ENCODE peak calls at places on chromosomes 7 and 10, in seven cellular contexts. U is CD8-positive, alpha-beta memory T cell; I is psoas muscle; M is prostate gland; N is cardiac muscle cell; J is left ventricle myocardium inferior; Q is OCI-LY7. B is an unnamed sample. For H3K9me3, the result is how much of the 10 kb centered on the place peaks cover.

GRCh38 chr10:21364196-21365114 is 161.0 kb downstream of the SKIDA1 start:
- DNase-seq in U (no peak), J (peak), M (no peak), I (peak), Q (no peak), N (peak), B (peak)

GRCh38 chr10:16441106-16441850 is 4.5 kb downstream of the PTER start:
- DNase-seq in J (no peak), Q (no peak), I (no peak), U (no peak), N (peak), M (no peak), B (no peak)

GRCh38 chr7:12703881-12704280 is 16.4 kb downstream of the ARL4A start:
- DNase-seq in I (no peak), Q (no peak), N (peak), U (no peak), J (no peak), M (no peak), B (no peak)

GRCh38 chr10:118669020-118669766 is 73.7 kb upstream of the PRLHR start:
- DNase-seq in N (peak), J (no peak), Q (no peak), U (no peak), I (no peak), M (no peak), B (no peak)

GRCh38 chr7:127629268-127629854 is 11.4 kb upstream of the PAX4 start:
- DNase-seq in M (no peak), I (no peak), U (peak), J (no peak), N (no peak), Q (peak), B (no peak)

GRCh38 chr10:15141136-15142067 is 27.1 kb downstream of the NMT2 start:
- DNase-seq in U (no peak), Q (no peak), M (no peak), J (no peak), I (no peak), N (no peak), B (no peak)

GRCh38 chr7:31882187-31882586 is 188.0 kb downstream of the PDE1C start:
- DNase-seq in U (no peak), J (peak), N (no peak), I (no peak), Q (no peak), M (no peak), B (no peak)

GRCh38 chr7:2248984-2249694 is 7.1 kb downstream of the NUDT1 start:
- DNase-seq in M (no peak), J (peak), I (peak), U (no peak), N (peak), Q (no peak), B (peak)

GRCh38 chr10:15744217-15744865 is 24.6 kb upstream of the ITGA8 start:
- DNase-seq in N (peak), I (no peak), M (no peak), Q (peak), U (no peak), J (no peak), B (peak)

GRCh38 chr7:67854784-67855183 is 858.2 kb downstream of the TYW1 start:
- DNase-seq in M (no peak), J (no peak), Q (no peak), N (no peak), I (no peak), U (no peak), B (no peak)

GRCh38 chr10:72653383-72654096 is 27.7 kb upstream of the MICU1 start:
- DNase-seq in J (no peak), M (no peak), U (no peak), I (no peak), N (peak), Q (no peak), B (no peak)

GRCh38 chr7:136807598-136807997 is 60.9 kb upstream of the CHRM2 start:
- DNase-seq in J (no peak), M (no peak), Q (peak), I (no peak), U (no peak), N (no peak), B (no peak)

GRCh38 chr7:36663481-36663880 is 60.8 kb downstream of the AOAH start:
- DNase-seq in U (no peak), I (no peak), N (no peak), M (no peak), J (no peak), Q (no peak), B (no peak)

GRCh38 chr7:149559711-149560110 is 62.1 kb upstream of the ZNF746 start:
- DNase-seq in I (no peak), U (no peak), N (peak), Q (no peak), J (no peak), M (no peak), B (no peak)

GRCh38 chr10:91043173-91043910 is 122.5 kb upstream of the ANKRD1 start:
- DNase-seq in J (no peak), U (no peak), M (no peak), Q (peak), I (no peak), N (peak), B (no peak)

GRCh38 chr7:127504715-127505114 is 80.7 kb downstream of the GCC1 start:
- DNase-seq in N (peak), I (peak), Q (peak), M (no peak), U (peak), J (peak), B (no peak)

GRCh38 chr10:9824546-9825164 is 1193.0 kb upstream of the CELF2 start:
- DNase-seq in N (no peak), Q (no peak), J (no peak), M (no peak), I (no peak), U (no peak), B (no peak)

GRCh38 chr10:78269061-78269460 is 235.4 kb downstream of the RPS24 start:
- DNase-seq in N (no peak), U (no peak), I (no peak), M (no peak), J (no peak), Q (no peak), B (no peak)

GRCh38 chr7:131625817-131626372 is 69.5 kb upstream of the PODXL start:
- DNase-seq in Q (no peak), I (peak), J (peak), N (peak), M (no peak), U (no peak), B (no peak)

GRCh38 chr10:4848341-4849041 is 22.5 kb downstream of the AKR1E2 start:
- DNase-seq in N (peak), U (no peak), J (no peak), M (peak), I (no peak), Q (no peak), B (no peak)

GRCh38 chr7:101527844-101528667 is 101.0 kb downstream of the MYL10 start:
- DNase-seq in M (peak), J (peak), Q (no peak), U (no peak), N (no peak), I (no peak), B (peak)

GRCh38 chr10:77478248-77478963 is 159.2 kb downstream of the KCNMA1 start:
- DNase-seq in Q (no peak), J (no peak), U (no peak), N (peak), M (no peak), I (no peak), B (no peak)

GRCh38 chr7:7620224-7620623 is 20.3 kb upstream of the UMAD1 start:
- DNase-seq in I (no peak), N (no peak), J (no peak), U (no peak), M (no peak), Q (no peak), B (no peak)

GRCh38 chr10:58868736-58869435 is 307.6 kb upstream of the PHYHIPL start:
- DNase-seq in I (no peak), U (no peak), N (no peak), Q (no peak), M (no peak), J (no peak), B (no peak)

GRCh38 chr7:85010306-85010705 is 176.6 kb downstream of the SEMA3D start:
- DNase-seq in M (no peak), Q (no peak), N (no peak), I (no peak), J (no peak), U (no peak), B (no peak)

DNA sequence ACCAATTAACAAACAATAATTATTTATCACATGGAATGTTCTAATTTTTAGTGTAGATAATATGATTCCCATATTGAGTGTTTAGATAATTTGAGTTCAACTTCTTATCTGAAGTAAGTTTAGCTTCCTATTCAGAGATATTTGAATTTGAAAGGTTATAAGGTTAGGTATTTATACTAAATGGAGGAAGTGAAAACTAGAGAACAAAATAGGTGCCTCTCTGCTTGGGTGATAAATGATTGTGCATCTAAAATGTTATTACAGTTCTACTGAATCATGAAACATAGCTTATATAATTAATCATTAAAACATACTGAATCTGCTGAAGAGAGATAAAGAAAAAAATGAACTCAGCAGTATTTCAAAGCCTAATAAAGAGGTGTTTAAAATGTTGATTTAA is 1174.3 kb downstream of the XPNPEP1 start:
- DNase-seq in I (no peak), U (no peak), N (no peak), M (no peak), J (no peak), Q (no peak), B (no peak)
- H3K27ac ChIP-seq in I (no peak), U (no peak), N (no peak), M (no peak), J (no peak), Q (no peak), B (no peak)

GRCh38 chr10:96683710-96684109 is 36.6 kb downstream of the PIK3AP1 start:
- DNase-seq in J (no peak), N (no peak), M (no peak), I (no peak), Q (no peak), U (no peak), B (no peak)
- H3K9me3 ChIP-seq in J (under half), N (under half), M (under half), I (under half), Q (under half), U (under half), B (under half)

GRCh38 chr10:70284542-70285150 is 842 bp upstream of the NPFFR1 start:
- DNase-seq in Q (no peak), N (no peak), M (no peak), I (no peak), U (no peak), J (no peak), B (no peak)

GRCh38 chr10:70286616-70287015 is 2.8 kb upstream of the NPFFR1 start:
- DNase-seq in M (no peak), J (no peak), Q (no peak), I (no peak), N (no peak), U (no peak), B (no peak)

GRCh38 chr10:70283071-70283444 is 746 bp downstream of the NPFFR1 start:
- DNase-seq in Q (no peak), U (no peak), M (no peak), I (no peak), J (no peak), N (no peak), B (no peak)

GRCh38 chr10:70285432-70285831 is 1.6 kb upstream of the NPFFR1 start:
- DNase-seq in J (no peak), N (no peak), I (no peak), Q (no peak), U (no peak), M (no peak), B (no peak)

DNA sequence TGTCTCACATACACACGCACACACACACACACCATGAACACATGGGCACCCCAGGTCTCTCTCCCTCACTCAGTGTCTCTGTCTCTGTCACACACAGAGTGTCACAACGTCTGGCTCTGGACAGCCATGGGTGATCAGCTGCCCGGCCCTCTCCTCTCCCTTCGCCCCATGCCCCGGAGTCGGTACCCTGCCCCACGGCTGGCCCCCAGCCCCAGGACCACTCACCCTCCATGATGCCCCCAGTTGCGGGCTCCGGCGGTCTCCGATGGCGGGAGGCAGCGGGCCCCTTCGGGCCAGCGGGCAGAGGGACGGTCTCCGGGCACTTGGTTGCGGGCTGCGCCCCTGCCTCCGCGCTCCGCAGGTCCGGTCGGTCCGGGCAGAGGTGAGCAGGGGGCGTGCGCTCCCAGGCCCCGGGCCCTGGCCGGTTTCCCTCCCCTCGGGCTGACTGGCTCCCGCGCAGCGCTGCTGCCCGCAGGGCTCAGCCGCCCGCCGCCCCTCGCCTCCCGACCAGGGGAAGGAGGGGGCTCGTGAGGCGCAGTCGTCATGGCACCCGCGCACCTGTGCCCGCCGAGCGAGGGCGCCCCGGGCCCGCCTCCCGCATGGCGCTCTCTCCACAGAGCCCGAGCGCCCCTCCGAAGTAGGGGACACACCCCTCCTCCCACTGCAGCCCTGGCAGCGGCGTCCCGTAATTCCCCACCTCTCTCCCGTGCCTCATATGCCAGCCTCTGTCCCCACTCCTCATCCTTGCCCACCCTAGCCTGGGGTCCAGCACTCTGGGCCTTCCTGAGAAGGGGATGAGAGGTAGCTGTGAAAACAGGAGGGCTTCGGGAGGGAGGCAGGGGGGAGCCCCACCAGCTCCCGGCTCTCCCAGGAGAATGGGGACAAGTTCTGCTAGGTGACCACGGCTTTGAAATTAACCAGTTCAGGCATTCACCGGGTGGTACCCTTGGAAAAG is at the start of gene NPFFR1:
- DNase-seq in I (no peak), J (no peak), U (no peak), N (no peak), M (no peak), Q (no peak), B (no peak)
- H3K4me3 ChIP-seq in I (peak), J (peak), U (no peak), N (peak), M (no peak), Q (no peak), B (peak)

GRCh38 chr7:19558527-19558926 is 150.3 kb downstream of the POLR1F start:
- DNase-seq in N (peak), U (no peak), J (no peak), Q (no peak), M (no peak), I (no peak), B (no peak)

GRCh38 chr7:19557726-19558470 is 150.9 kb downstream of the POLR1F start:
- DNase-seq in I (no peak), J (no peak), Q (no peak), M (no peak), N (no peak), U (no peak), B (no peak)

GRCh38 chr7:19565602-19566001 is 143.2 kb downstream of the POLR1F start:
- DNase-seq in N (no peak), U (no peak), I (no peak), Q (no peak), M (no peak), J (no peak), B (no peak)

GRCh38 chr7:19561121-19561805 is 147.6 kb downstream of the POLR1F start:
- DNase-seq in I (no peak), J (no peak), N (peak), M (no peak), U (no peak), Q (no peak), B (no peak)

DNA sequence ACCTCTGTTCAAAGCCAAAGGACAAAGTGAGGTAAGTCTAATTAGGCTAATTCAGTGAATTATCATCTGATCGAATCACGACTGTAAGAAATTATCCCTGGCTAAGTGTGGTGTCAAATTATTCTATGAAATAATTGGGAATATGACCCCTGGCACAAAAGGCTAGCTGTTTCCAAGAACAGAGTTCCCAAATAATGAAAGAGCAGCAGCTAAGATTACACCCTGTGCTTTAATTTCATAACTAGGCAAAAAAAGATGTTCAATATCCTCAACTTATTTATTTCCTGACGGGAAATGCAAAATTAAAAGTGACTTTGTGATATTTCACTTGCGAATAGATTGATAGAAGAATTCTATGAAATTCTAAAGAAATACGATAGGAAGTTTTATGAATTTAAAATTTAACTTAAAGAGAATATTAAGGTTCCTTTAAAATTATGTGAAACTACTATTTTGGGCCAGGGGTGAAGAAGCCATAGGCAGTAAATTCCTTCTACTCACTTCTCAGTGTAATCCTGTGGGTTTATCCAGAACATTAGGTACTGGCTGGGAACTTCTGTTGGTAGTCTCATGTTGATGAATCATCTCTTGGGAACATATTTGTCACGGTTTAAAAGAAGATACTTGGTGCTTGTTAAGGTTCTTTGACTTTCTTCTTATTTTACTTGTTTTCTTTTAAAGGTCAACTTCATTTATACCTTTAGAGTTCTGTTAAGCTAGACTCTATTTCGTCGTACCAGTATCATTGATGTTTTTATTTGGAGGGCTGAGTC is 148.5 kb downstream of the POLR1F start:
- DNase-seq in Q (no peak), N (peak), I (no peak), U (no peak), M (no peak), J (no peak), B (no peak)
- H3K27ac ChIP-seq in Q (no peak), N (no peak), I (peak), U (no peak), M (no peak), J (no peak), B (no peak)

GRCh38 chr10:128505346-128505745 is 379.1 kb upstream of the MKI67 start:
- DNase-seq in N (no peak), Q (no peak), I (no peak), U (no peak), J (no peak), M (no peak), B (no peak)

GRCh38 chr10:128511284-128511683 is 385.1 kb upstream of the MKI67 start:
- DNase-seq in M (no peak), U (no peak), J (no peak), Q (no peak), I (no peak), N (no peak), B (no peak)

GRCh38 chr10:128500642-128501041 is 374.4 kb upstream of the MKI67 start:
- DNase-seq in J (no peak), M (no peak), Q (no peak), U (no peak), I (no peak), N (no peak), B (no peak)

DNA sequence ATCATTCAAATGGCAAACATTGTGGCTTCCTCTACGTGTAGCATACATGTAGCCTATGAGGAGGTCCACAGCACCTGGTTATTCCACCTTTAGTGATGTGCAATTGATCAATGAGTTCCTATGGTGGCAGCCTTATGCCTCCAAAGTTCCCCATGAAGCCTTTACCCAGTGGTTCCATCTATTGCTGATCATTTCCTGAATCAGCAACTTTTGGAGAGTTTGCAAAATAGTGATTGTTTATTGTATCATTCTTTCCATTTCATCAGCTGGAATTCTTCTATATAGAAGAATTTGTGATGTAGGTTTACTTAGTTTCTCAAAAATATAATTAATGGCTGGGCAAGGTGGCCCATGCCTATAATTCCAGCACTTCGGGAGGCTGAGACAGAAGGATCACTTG is 380.2 kb upstream of the MKI67 start:
- DNase-seq in M (no peak), U (no peak), N (no peak), J (no peak), I (no peak), Q (no peak), B (no peak)
- H3K9me3 ChIP-seq in M (under half), U (under half), N (under half), J (under half), I (under half), Q (under half), B (under half)

DNA sequence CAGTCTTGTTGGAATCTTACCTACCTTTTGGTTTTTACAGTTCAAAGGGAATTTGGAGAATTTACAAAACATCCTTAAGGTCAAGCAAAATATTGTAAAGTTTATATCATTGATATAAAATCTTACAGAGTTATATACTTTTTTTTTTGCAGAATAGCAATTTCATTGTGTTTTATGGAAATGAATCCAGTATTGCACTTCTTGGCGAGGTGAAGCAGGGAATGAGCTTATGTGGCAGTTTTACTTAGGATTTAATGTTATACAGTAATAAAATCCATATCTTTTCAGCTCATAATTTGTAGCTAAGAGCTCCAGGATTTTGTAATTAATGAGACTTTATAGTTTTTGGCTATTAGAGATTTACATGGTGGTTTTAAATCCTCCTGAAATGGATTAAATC is 5.0 kb downstream of the PRKAR2B start:
- DNase-seq in J (no peak), N (no peak), I (no peak), M (no peak), U (no peak), Q (no peak), B (no peak)
- H3K4me3 ChIP-seq in J (no peak), N (no peak), I (no peak), M (no peak), U (no peak), Q (peak), B (no peak)

GRCh38 chr10:110861930-110862677 is 9.6 kb upstream of the PDCD4 start:
- DNase-seq in M (peak), I (no peak), J (no peak), N (no peak), Q (no peak), U (no peak), B (no peak)
- H3K27ac ChIP-seq in M (no peak), I (no peak), J (no peak), N (no peak), Q (peak), U (no peak), B (no peak)

B was measured in lung.